ENCODE peak calls at places on chromosomes 11 and 22, in six cellular contexts. One of them, this sample, is unnamed.

GRCh38 chr11:133326332-133326731 is 206.0 kb downstream of the OPCML start:
- DNase-seq in KBM-7: no peak
- DNase-seq in DMS53: no peak
- DNase-seq in effector memory CD8-positive, alpha-beta T cell: no peak
- DNase-seq in fibroblast of mammary gland: no peak
- DNase-seq in H9: no peak
- DNase-seq in this sample: no peak

GRCh38 chr22:50610581-50610980 is 10.0 kb downstream of the MAPK8IP2 start:
- DNase-seq in KBM-7: no peak
- DNase-seq in DMS53: no peak
- DNase-seq in effector memory CD8-positive, alpha-beta T cell: no peak
- DNase-seq in fibroblast of mammary gland: no peak
- DNase-seq in H9: no peak
- DNase-seq in this sample: no peak

GRCh38 chr11:99343117-99343516 is 322.4 kb downstream of the CNTN5 start:
- DNase-seq in KBM-7: no peak
- DNase-seq in DMS53: peak; percentile 12
- DNase-seq in effector memory CD8-positive, alpha-beta T cell: no peak
- DNase-seq in fibroblast of mammary gland: no peak
- DNase-seq in H9: no peak
- DNase-seq in this sample: no peak

GRCh38 chr11:35629511-35629910 is 11.3 kb downstream of the FJX1 start:
- DNase-seq in KBM-7: no peak
- DNase-seq in DMS53: peak; percentile 21
- DNase-seq in effector memory CD8-positive, alpha-beta T cell: no peak
- DNase-seq in fibroblast of mammary gland: no peak
- DNase-seq in H9: no peak
- DNase-seq in this sample: no peak

GRCh38 chr11:33172996-33173395 is 11.7 kb upstream of the CSTF3 start:
- DNase-seq in KBM-7: no peak
- DNase-seq in DMS53: no peak
- DNase-seq in effector memory CD8-positive, alpha-beta T cell: no peak
- DNase-seq in fibroblast of mammary gland: peak; percentile 39
- DNase-seq in H9: no peak
- DNase-seq in this sample: no peak

GRCh38 chr11:64327993-64328392 is 10.1 kb downstream of the PRDX5 start:
- DNase-seq in KBM-7: no peak
- DNase-seq in DMS53: no peak
- DNase-seq in effector memory CD8-positive, alpha-beta T cell: no peak
- DNase-seq in fibroblast of mammary gland: no peak
- DNase-seq in H9: no peak
- DNase-seq in this sample: no peak

GRCh38 chr11:77075425-77075905 is 8.7 kb downstream of the CAPN5 start:
- DNase-seq in KBM-7: no peak
- DNase-seq in DMS53: peak; percentile 96
- DNase-seq in effector memory CD8-positive, alpha-beta T cell: no peak
- DNase-seq in fibroblast of mammary gland: no peak
- DNase-seq in H9: no peak
- DNase-seq in this sample: no peak

GRCh38 chr11:46918087-46918751 is at the start of gene LRP4:
- DNase-seq in KBM-7: no peak
- DNase-seq in DMS53: peak; percentile 74
- DNase-seq in effector memory CD8-positive, alpha-beta T cell: peak; percentile 26
- DNase-seq in fibroblast of mammary gland: no peak
- DNase-seq in H9: peak; percentile 65
- DNase-seq in this sample: no peak

GRCh38 chr11:533049-533585 is 2.3 kb downstream of the HRAS start:
- DNase-seq in KBM-7: no peak
- DNase-seq in DMS53: no peak
- DNase-seq in effector memory CD8-positive, alpha-beta T cell: no peak
- DNase-seq in fibroblast of mammary gland: no peak
- DNase-seq in H9: no peak
- DNase-seq in this sample: no peak

GRCh38 chr11:16012125-16012751 is 344.1 kb downstream of the SOX6 start:
- DNase-seq in KBM-7: no peak
- DNase-seq in DMS53: no peak
- DNase-seq in effector memory CD8-positive, alpha-beta T cell: no peak
- DNase-seq in fibroblast of mammary gland: no peak
- DNase-seq in H9: no peak
- DNase-seq in this sample: peak; percentile 18

GRCh38 chr11:131295986-131296385 is 74.4 kb upstream of the NTM start:
- DNase-seq in KBM-7: no peak
- DNase-seq in DMS53: no peak
- DNase-seq in effector memory CD8-positive, alpha-beta T cell: no peak
- DNase-seq in fibroblast of mammary gland: no peak
- DNase-seq in H9: no peak
- DNase-seq in this sample: no peak

GRCh38 chr22:17705565-17706450 is 67.3 kb downstream of the BCL2L13 start:
- DNase-seq in KBM-7: no peak
- DNase-seq in DMS53: peak; percentile 31
- DNase-seq in effector memory CD8-positive, alpha-beta T cell: no peak
- DNase-seq in fibroblast of mammary gland: no peak
- DNase-seq in H9: no peak
- DNase-seq in this sample: no peak

GRCh38 chr11:9076661-9077060 is 14.7 kb downstream of the SCUBE2 start:
- DNase-seq in KBM-7: no peak
- DNase-seq in DMS53: no peak
- DNase-seq in effector memory CD8-positive, alpha-beta T cell: no peak
- DNase-seq in fibroblast of mammary gland: no peak
- DNase-seq in H9: no peak
- DNase-seq in this sample: no peak

GRCh38 chr22:48782817-48783511 is 1044.7 kb downstream of the BRD1 start:
- DNase-seq in KBM-7: no peak
- DNase-seq in DMS53: peak; percentile 4
- DNase-seq in effector memory CD8-positive, alpha-beta T cell: no peak
- DNase-seq in fibroblast of mammary gland: no peak
- DNase-seq in H9: peak; percentile 59
- DNase-seq in this sample: peak; percentile 9

GRCh38 chr11:68002943-68003845 is 703 bp downstream of the UNC93B1 start:
- DNase-seq in KBM-7: no peak
- DNase-seq in DMS53: peak; percentile 91
- DNase-seq in effector memory CD8-positive, alpha-beta T cell: peak; percentile 59
- DNase-seq in fibroblast of mammary gland: no peak
- DNase-seq in H9: peak; percentile 58
- DNase-seq in this sample: no peak

GRCh38 chr11:17369685-17370243 is 18.2 kb downstream of the NCR3LG1 start:
- DNase-seq in KBM-7: peak; percentile 26
- DNase-seq in DMS53: no peak
- DNase-seq in effector memory CD8-positive, alpha-beta T cell: no peak
- DNase-seq in fibroblast of mammary gland: no peak
- DNase-seq in H9: no peak
- DNase-seq in this sample: no peak

GRCh38 chr22:47316020-47316419 is 553.6 kb downstream of the TBC1D22A start:
- DNase-seq in KBM-7: no peak
- DNase-seq in DMS53: peak; percentile 75
- DNase-seq in effector memory CD8-positive, alpha-beta T cell: no peak
- DNase-seq in fibroblast of mammary gland: no peak
- DNase-seq in H9: no peak
- DNase-seq in this sample: no peak

GRCh38 chr11:15146271-15147003 is 31.7 kb downstream of the INSC start:
- DNase-seq in KBM-7: no peak
- DNase-seq in DMS53: no peak
- DNase-seq in effector memory CD8-positive, alpha-beta T cell: no peak
- DNase-seq in fibroblast of mammary gland: peak; percentile 82
- DNase-seq in H9: no peak
- DNase-seq in this sample: no peak

GRCh38 chr11:85379066-85379465 is 248.1 kb downstream of the DLG2 start:
- DNase-seq in KBM-7: no peak
- DNase-seq in DMS53: no peak
- DNase-seq in effector memory CD8-positive, alpha-beta T cell: no peak
- DNase-seq in fibroblast of mammary gland: no peak
- DNase-seq in H9: no peak
- DNase-seq in this sample: peak; percentile 58

GRCh38 chr11:17513853-17514252 is 30.4 kb downstream of the USH1C start:
- DNase-seq in KBM-7: no peak
- DNase-seq in DMS53: no peak
- DNase-seq in effector memory CD8-positive, alpha-beta T cell: no peak
- DNase-seq in fibroblast of mammary gland: peak; percentile 44
- DNase-seq in H9: no peak
- DNase-seq in this sample: no peak

GRCh38 chr11:79547256-79547655 is 106.4 kb upstream of the TENM4 start:
- DNase-seq in KBM-7: no peak
- DNase-seq in DMS53: no peak
- DNase-seq in effector memory CD8-positive, alpha-beta T cell: no peak
- DNase-seq in fibroblast of mammary gland: peak; percentile 1
- DNase-seq in H9: no peak
- DNase-seq in this sample: no peak

GRCh38 chr11:70578371-70578770 is 180.0 kb downstream of the CTTN start:
- DNase-seq in KBM-7: no peak
- DNase-seq in DMS53: no peak
- DNase-seq in effector memory CD8-positive, alpha-beta T cell: no peak
- DNase-seq in fibroblast of mammary gland: no peak
- DNase-seq in H9: no peak
- DNase-seq in this sample: no peak

GRCh38 chr11:76642341-76642740 is 28.2 kb downstream of the LRRC32 start:
- DNase-seq in KBM-7: no peak
- DNase-seq in DMS53: no peak
- DNase-seq in effector memory CD8-positive, alpha-beta T cell: no peak
- DNase-seq in fibroblast of mammary gland: no peak
- DNase-seq in H9: no peak
- DNase-seq in this sample: no peak

GRCh38 chr11:44565746-44566558 is 489 bp downstream of the CD82 start:
- DNase-seq in KBM-7: no peak
- DNase-seq in DMS53: peak; percentile 69
- DNase-seq in effector memory CD8-positive, alpha-beta T cell: no peak
- DNase-seq in fibroblast of mammary gland: no peak
- DNase-seq in H9: peak; percentile 45
- DNase-seq in this sample: no peak

GRCh38 chr11:65575568-65576231 is at the start of gene EHBP1L1:
- DNase-seq in KBM-7: no peak
- DNase-seq in DMS53: peak; percentile 92
- DNase-seq in effector memory CD8-positive, alpha-beta T cell: peak; percentile 72
- DNase-seq in fibroblast of mammary gland: peak; percentile 58
- DNase-seq in H9: no peak
- DNase-seq in this sample: peak; percentile 85

GRCh38 chr22:47384977-47385376 is 622.5 kb downstream of the TBC1D22A start:
- DNase-seq in KBM-7: no peak
- DNase-seq in DMS53: no peak
- DNase-seq in effector memory CD8-positive, alpha-beta T cell: no peak
- DNase-seq in fibroblast of mammary gland: no peak
- DNase-seq in H9: no peak
- DNase-seq in this sample: no peak

GRCh38 chr11:31798057-31799035 is 12.8 kb downstream of the PAX6 start:
- DNase-seq in KBM-7: no peak
- DNase-seq in DMS53: peak; percentile 24
- DNase-seq in effector memory CD8-positive, alpha-beta T cell: no peak
- DNase-seq in fibroblast of mammary gland: no peak
- DNase-seq in H9: peak; percentile 89
- DNase-seq in this sample: no peak